ENCODE peak calls at places on chromosomes 4 and X, in eight cellular contexts. F is stimulated activated CD8-positive, alpha-beta memory T cell treated with anti-CD3 and anti-CD28 coated beads, Interleukin-4, amount 100 ng/mL, for 4 hours; C is activated CD8-positive, alpha-beta memory T cell treated with anti-CD3 and anti-CD28 coated beads for 24 hours; Q is kidney tubule cell; M is left lung; A is stimulated activated CD4-positive, alpha-beta T cell treated with anti-CD3 and anti-CD28 coated beads, Interleukin-4, amount 100 ng/mL, for 4 hours; U is psoas muscle; J is vagina. X is an unnamed sample.

GRCh38 chr4:103306870-103307345 is 108.8 kb upstream of the CENPE start:
- DNase-seq in U (no peak), A (no peak), F (no peak), M (peak), C (no peak), J (no peak), Q (no peak), X (no peak)

GRCh38 chrX:44042731-44043130 is 69.5 kb upstream of the NDP start:
- DNase-seq in A (no peak), U (no peak), Q (peak), F (no peak), J (no peak), C (no peak), M (no peak), X (no peak)

GRCh38 chr4:7061815-7062214 is 6.0 kb downstream of the GRPEL1 start:
- DNase-seq in C (no peak), M (no peak), F (no peak), U (no peak), A (no peak), Q (no peak), J (no peak), X (no peak)

GRCh38 chr4:88697113-88697512 is 516 bp downstream of the NAP1L5 start:
- DNase-seq in F (peak), U (no peak), C (peak), J (no peak), M (no peak), A (peak), Q (peak), X (no peak)

GRCh38 chrX:13764765-13765164 is 30.2 kb downstream of the OFD1 start:
- DNase-seq in C (no peak), Q (no peak), A (no peak), J (no peak), M (no peak), F (no peak), U (no peak), X (no peak)

GRCh38 chr4:111678466-111678865 is 466.8 kb upstream of the FAM241A start:
- DNase-seq in M (no peak), Q (peak), J (no peak), C (no peak), A (no peak), F (no peak), U (no peak), X (no peak)

GRCh38 chr4:74475946-74476345 is 31.0 kb downstream of the AREG start:
- DNase-seq in J (no peak), C (no peak), A (no peak), M (no peak), U (no peak), Q (no peak), F (no peak), X (no peak)

GRCh38 chr4:130640583-130640982 is 1544.6 kb downstream of the C4orf33 start:
- DNase-seq in F (no peak), U (no peak), J (no peak), A (no peak), M (no peak), Q (no peak), C (no peak), X (no peak)

GRCh38 chrX:40153335-40154221 is 55.8 kb upstream of the BCOR start:
- DNase-seq in M (peak), Q (peak), C (peak), A (peak), F (no peak), U (peak), J (no peak), X (peak)

GRCh38 chr4:55297346-55297745 is 48.7 kb upstream of the SRD5A3 start:
- DNase-seq in A (no peak), Q (no peak), F (no peak), C (no peak), M (no peak), J (no peak), U (no peak), X (no peak)

GRCh38 chr4:129232627-129233337 is 136.8 kb downstream of the C4orf33 start:
- DNase-seq in C (no peak), F (no peak), Q (peak), U (no peak), J (no peak), A (no peak), M (no peak), X (no peak)

GRCh38 chr4:21512351-21512750 is 436.2 kb downstream of the KCNIP4 start:
- DNase-seq in U (no peak), M (no peak), J (no peak), Q (peak), F (no peak), C (no peak), A (no peak), X (no peak)

GRCh38 chrX:112839856-112840255 is 775 bp downstream of the AMOT start:
- DNase-seq in Q (no peak), A (no peak), J (no peak), F (no peak), U (no peak), C (no peak), M (no peak), X (no peak)

GRCh38 chr4:7470522-7471128 is 35.9 kb upstream of the PSAPL1 start:
- DNase-seq in U (no peak), F (no peak), J (no peak), M (peak), Q (no peak), A (no peak), C (no peak), X (no peak)

GRCh38 chr4:165974647-165975335 is 101.8 kb downstream of the TLL1 start:
- DNase-seq in M (no peak), Q (peak), U (no peak), A (no peak), F (no peak), J (no peak), C (no peak), X (no peak)